ENCODE peak calls at places on chromosomes 12 and 14, in eight cellular contexts. R is NCI-H1105 treated with DMSO at 0.1 percent for 48 hours, D is kidney tubule cell, Q is MV-4-11, X is stromal cell of bone marrow, H is dorsolateral prefrontal cortex, G is GM03348, L is ecto neural progenitor cell. N is an unnamed sample.

GRCh38 chr12:132243596-132244289 is 85.6 kb downstream of the GALNT9 start:
- DNase-seq in L (peak), H (no peak), G (no peak), D (no peak), R (no peak), X (no peak), Q (no peak), N (peak)

GRCh38 chr12:121805171-121805687 is 1.4 kb downstream of the SETD1B start:
- DNase-seq in Q (no peak), G (no peak), L (peak), H (no peak), D (no peak), R (peak), X (no peak), N (no peak)

GRCh38 chr12:94817695-94818075 is 167.3 kb upstream of the TMCC3 start:
- DNase-seq in Q (no peak), G (no peak), X (no peak), D (no peak), R (no peak), H (no peak), L (no peak), N (no peak)

GRCh38 chr14:34966413-34966812 is 16.4 kb upstream of the SRP54 start:
- DNase-seq in H (no peak), G (no peak), X (no peak), R (no peak), Q (no peak), D (no peak), L (no peak), N (no peak)

GRCh38 chr12:21940972-21941521 is at the start of gene ABCC9:
- DNase-seq in Q (no peak), R (no peak), D (peak), H (no peak), L (peak), X (no peak), G (peak), N (no peak)

GRCh38 chr14:76136476-76137160 is 15.1 kb upstream of the GPATCH2L start:
- DNase-seq in X (no peak), G (no peak), L (no peak), D (no peak), Q (no peak), H (no peak), R (peak), N (no peak)

GRCh38 chr12:27814851-27815591 is 35.0 kb upstream of the MANSC4 start:
- DNase-seq in D (no peak), Q (no peak), H (no peak), L (no peak), G (peak), X (no peak), R (no peak), N (no peak)

GRCh38 chr12:53225635-53226424 is 6.2 kb downstream of the RARG start:
- DNase-seq in R (no peak), L (peak), Q (no peak), H (no peak), D (no peak), G (no peak), X (no peak), N (no peak)

GRCh38 chr12:126784328-126784921 is 1482.5 kb upstream of the TMEM132C start:
- DNase-seq in D (peak), L (peak), Q (peak), X (peak), H (no peak), G (peak), R (peak), N (peak)

GRCh38 chr12:68240975-68241374 is 12.4 kb downstream of the IL22 start:
- DNase-seq in Q (peak), L (no peak), G (peak), H (no peak), X (no peak), D (peak), R (no peak), N (no peak)

N was measured in Caki2.